ENCODE peak calls at places on chromosomes 2 and 18, in four cellular contexts. E is cardiac muscle cell; J is CD8-positive, alpha-beta T cell; X is neural progenitor cell. I is an unnamed sample. For H3K4me1 and H3K36me3, the result is how much of the 10 kb centered on the place peaks cover.

GRCh38 chr2:74507926-74508520 is 528 bp upstream of the PCGF1 start:
- DNase-seq in E (no peak), J (no peak), X (peak), I (no peak)

GRCh38 chr2:555164-555922 is 121.9 kb downstream of the TMEM18 start:
- DNase-seq in E (no peak), J (no peak), X (no peak), I (no peak)

GRCh38 chr2:86298411-86299390 is 38.7 kb downstream of the REEP1 start:
- DNase-seq in E (peak), J (no peak), X (peak), I (no peak)

GRCh38 chr2:183162362-183162761 is 38.1 kb downstream of the NUP35 start:
- DNase-seq in E (no peak), J (no peak), X (no peak), I (no peak)

GRCh38 chr18:44791520-44791919 is 110.8 kb downstream of the SETBP1 start:
- DNase-seq in E (no peak), J (no peak), X (no peak), I (no peak)

GRCh38 chr2:202109737-202110184 is 36.7 kb downstream of the KIAA2012 start:
- DNase-seq in E (no peak), J (no peak), X (peak), I (no peak)

GRCh38 chr2:67500541-67500940 is 103.4 kb downstream of the ETAA1 start:
- DNase-seq in E (no peak), J (no peak), X (no peak), I (no peak)

GRCh38 chr2:113700186-113700841 is 56.1 kb downstream of the SLC35F5 start:
- DNase-seq in E (peak), J (no peak), X (no peak), I (no peak)

GRCh38 chr2:171225302-171225980 is 64.7 kb upstream of the TLK1 start:
- DNase-seq in E (no peak), J (no peak), X (no peak), I (no peak)

GRCh38 chr2:20444993-20445910 is 1.6 kb upstream of the RHOB start:
- DNase-seq in E (no peak), J (no peak), X (no peak), I (no peak)

GRCh38 chr2:142521492-142521891 is 356.0 kb upstream of the KYNU start:
- DNase-seq in E (no peak), J (no peak), X (no peak), I (no peak)

GRCh38 chr2:9748586-9748985 is 94.7 kb upstream of the TAF1B start:
- DNase-seq in E (no peak), J (no peak), X (no peak), I (no peak)

GRCh38 chr2:9895669-9896068 is 52.4 kb downstream of the TAF1B start:
- DNase-seq in E (no peak), J (no peak), X (no peak), I (peak)

GRCh38 chr18:12011962-12012549 is 30.7 kb downstream of the IMPA2 start:
- DNase-seq in E (no peak), J (no peak), X (no peak), I (no peak)

GRCh38 chr18:8627107-8627472 is 17.9 kb downstream of the RAB12 start:
- DNase-seq in E (no peak), J (no peak), X (no peak), I (no peak)

GRCh38 chr2:171056307-171056706 is 104.4 kb downstream of the TLK1 start:
- DNase-seq in E (no peak), J (no peak), X (no peak), I (no peak)

GRCh38 chr2:174951746-174952145 is 53.4 kb downstream of the CHN1 start:
- DNase-seq in E (peak), J (no peak), X (peak), I (no peak)

GRCh38 chr2:236012155-236012554 is 156.0 kb downstream of the GBX2 start:
- DNase-seq in E (no peak), J (no peak), X (no peak), I (no peak)

GRCh38 chr2:207341816-207342215 is 176.1 kb upstream of the KLF7 start:
- DNase-seq in E (no peak), J (no peak), X (peak), I (no peak)

GRCh38 chr18:5894613-5895299 is 566 bp downstream of the TMEM200C start:
- DNase-seq in E (peak), J (no peak), X (peak), I (no peak)

GRCh38 chr2:18430996-18431748 is 129.3 kb downstream of the RDH14 start:
- DNase-seq in E (no peak), J (no peak), X (no peak), I (no peak)

GRCh38 chr2:75108937-75109482 is 90.3 kb downstream of the TACR1 start:
- DNase-seq in E (no peak), J (no peak), X (peak), I (no peak)

GRCh38 chr2:154161286-154161685 is 289.6 kb downstream of the GALNT13 start:
- DNase-seq in E (no peak), J (no peak), X (no peak), I (no peak)

GRCh38 chr2:75565523-75566449 is 5.0 kb upstream of the EVA1A start:
- DNase-seq in E (no peak), J (no peak), X (no peak), I (no peak)

GRCh38 chr2:173048901-173049661 is 26.6 kb upstream of the MAP3K20 start:
- DNase-seq in E (no peak), J (no peak), X (no peak), I (no peak)

GRCh38 chr2:195613922-195614321 is 43.1 kb upstream of the SLC39A10 start:
- DNase-seq in E (no peak), J (no peak), X (no peak), I (no peak)

GRCh38 chr2:148989882-148990493 is 48.5 kb upstream of the LYPD6B start:
- DNase-seq in E (peak), J (no peak), X (peak), I (peak)

GRCh38 chr2:159225025-159226016 is 61.2 kb downstream of the WDSUB1 start:
- DNase-seq in E (no peak), J (no peak), X (peak), I (no peak)

GRCh38 chr2:26008851-26009566 is 24.9 kb upstream of the RAB10 start:
- DNase-seq in E (no peak), J (no peak), X (no peak), I (no peak)

GRCh38 chr18:46411862-46412690 is 244.9 kb downstream of the LOXHD1 start:
- DNase-seq in E (peak), J (no peak), X (no peak), I (no peak)

GRCh38 chr18:22169889-22170420 is 566 bp downstream of the GATA6 start:
- DNase-seq in E (peak), J (no peak), X (no peak), I (no peak)

GRCh38 chr2:241357531-241357930 is 1.4 kb downstream of the FARP2 start:
- DNase-seq in E (no peak), J (no peak), X (no peak), I (no peak)

GRCh38 chr18:32328379-32328778 is 138.5 kb downstream of the MEP1B start:
- DNase-seq in E (no peak), J (no peak), X (no peak), I (no peak)

GRCh38 chr2:12998701-12999100 is 282.0 kb downstream of the TRIB2 start:
- DNase-seq in E (no peak), J (no peak), X (no peak), I (no peak)

GRCh38 chr2:207467716-207468347 is 61.9 kb upstream of the CREB1 start:
- DNase-seq in E (no peak), J (no peak), X (no peak), I (no peak)

GRCh38 chr2:69700381-69700780 is 41.6 kb upstream of the ANXA4 start:
- DNase-seq in E (no peak), J (no peak), X (no peak), I (no peak)

GRCh38 chr2:101406867-101407266 is 19.6 kb upstream of the CREG2 start:
- DNase-seq in E (no peak), J (no peak), X (no peak), I (no peak)

GRCh38 chr2:36369163-36369562 is 13.6 kb downstream of the CRIM1 start:
- DNase-seq in E (no peak), J (no peak), X (no peak), I (no peak)

GRCh38 chr2:36367497-36368353 is 12.1 kb downstream of the CRIM1 start:
- DNase-seq in E (no peak), J (no peak), X (peak), I (no peak)

GRCh38 chr2:36369711-36370110 is 14.1 kb downstream of the CRIM1 start:
- DNase-seq in E (no peak), J (no peak), X (no peak), I (no peak)

GRCh38 chr2:36366491-36367120 is 11.0 kb downstream of the CRIM1 start:
- DNase-seq in E (no peak), J (no peak), X (no peak), I (no peak)

GRCh38 chr2:36368438-36368837 is 12.9 kb downstream of the CRIM1 start:
- DNase-seq in E (no peak), J (no peak), X (no peak), I (no peak)
- H3K4me1 ChIP-seq in E (under half), J (under half), X (half or more), I (under half)

GRCh38 chr2:233288663-233289062 is 19.0 kb upstream of the SAG start:
- DNase-seq in E (no peak), J (no peak), X (peak), I (no peak)
- H3K36me3 ChIP-seq in E (under half), J (half or more), X (under half), I (half or more)

GRCh38 chr2:220269421-220269820 is 642.0 kb downstream of the SLC4A3 start:
- DNase-seq in E (no peak), J (no peak), X (peak), I (no peak)
- H3K27ac ChIP-seq in E (no peak), J (no peak), X (no peak), I (no peak)

GRCh38 chr18:3593904-3594759 is 144.2 kb downstream of the TGIF1 start:
- DNase-seq in E (peak), J (peak), X (peak), I (peak)

GRCh38 chr18:3594760-3595241 is 144.8 kb downstream of the TGIF1 start:
- DNase-seq in E (no peak), J (no peak), X (peak), I (no peak)

GRCh38 chr18:3595282-3596273 is 145.6 kb downstream of the TGIF1 start:
- DNase-seq in E (no peak), J (no peak), X (no peak), I (peak)

GRCh38 chr18:3597159-3597977 is 147.4 kb downstream of the TGIF1 start:
- DNase-seq in E (no peak), J (no peak), X (no peak), I (no peak)

DNA sequence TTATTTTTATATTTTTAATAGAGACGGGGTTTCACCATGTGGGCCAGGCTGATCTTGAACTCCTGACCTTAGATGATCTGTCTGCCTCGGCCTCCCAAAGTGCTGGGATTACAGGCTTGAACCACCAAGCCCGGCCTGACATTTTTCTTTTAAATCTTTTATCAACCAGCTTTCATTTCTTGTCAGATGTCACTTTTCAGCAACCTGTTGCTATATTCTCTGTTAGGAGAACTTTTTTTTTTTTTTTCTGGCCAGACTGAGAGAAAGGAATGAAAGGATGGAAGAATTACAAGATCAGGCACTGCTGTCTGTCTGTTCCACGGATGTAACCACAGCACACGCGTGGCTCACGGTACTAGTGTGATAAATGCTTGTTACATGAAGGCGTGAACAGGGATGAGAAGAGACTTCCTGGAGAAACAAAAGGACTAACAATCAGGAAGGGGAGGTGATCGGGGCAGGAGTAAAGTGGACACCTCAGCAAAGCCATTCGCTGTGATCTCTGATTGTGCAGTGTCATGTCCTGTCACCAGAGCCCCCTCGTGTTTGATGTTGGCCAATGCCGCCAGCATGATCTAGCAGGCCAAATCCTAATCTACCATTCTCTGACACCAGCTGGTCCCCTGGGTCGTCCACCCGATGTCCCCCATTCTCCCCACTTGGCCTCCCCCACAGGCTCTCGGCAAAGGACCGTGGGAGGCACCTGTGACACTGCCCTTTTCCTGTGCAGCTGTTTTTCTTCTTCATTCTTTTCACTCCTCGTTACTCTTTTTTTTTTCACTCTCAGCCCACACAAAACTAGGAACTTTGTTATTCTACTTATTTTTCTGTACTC is 146.6 kb downstream of the TGIF1 start:
- DNase-seq in E (peak), J (peak), X (peak), I (peak)
- H3K4me1 ChIP-seq in E (under half), J (under half), X (under half), I (half or more)

DNA sequence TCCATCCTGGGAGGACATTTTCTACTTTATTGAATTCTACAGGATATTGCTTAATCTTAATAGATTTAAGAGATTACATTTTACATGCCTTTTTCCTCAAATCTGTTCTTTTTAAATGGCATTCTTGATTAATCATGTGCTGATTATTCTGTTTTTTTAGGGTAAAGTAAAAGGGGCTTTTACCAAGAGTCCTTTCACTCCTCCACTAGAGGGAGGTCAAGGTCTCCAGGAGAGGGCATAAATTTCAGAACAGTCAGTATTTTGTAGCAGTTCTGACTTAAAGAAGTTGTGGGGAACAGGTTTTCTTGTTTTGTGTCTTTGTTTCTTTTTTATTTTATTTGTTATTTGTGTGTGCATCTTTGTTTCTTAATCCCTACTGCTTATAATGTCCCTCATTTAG is 25.4 kb downstream of the WDR75 start:
- DNase-seq in E (peak), J (no peak), X (peak), I (peak)
- H3K36me3 ChIP-seq in E (half or more), J (half or more), X (half or more), I (half or more)

GRCh38 chr2:181368036-181368435 is 89.2 kb upstream of the ITGA4 start:
- DNase-seq in E (no peak), J (no peak), X (no peak), I (no peak)
- H3K27ac ChIP-seq in E (no peak), J (no peak), X (no peak), I (no peak)

I was measured in CD4-positive, CD25-positive, alpha-beta regulatory T cell.